ENCODE peak calls at places on chromosomes 13 and 19, in eight cellular contexts. One of them, this sample, is unnamed. For H3K9me3 and H3K4me1, the result is how much of the 10 kb centered on the place peaks cover.

GRCh38 chr19:41354343-41354974 is 737 bp upstream of the TGFB1 start:
- DNase-seq in right lobe of liver: no peak
- DNase-seq in GM23248: no peak
- DNase-seq in upper lobe of right lung: no peak
- DNase-seq in uterus: no peak
- DNase-seq in cardiac muscle cell: no peak
- DNase-seq in hepatocyte: no peak
- DNase-seq in ovary: peak
- DNase-seq in this sample: peak

GRCh38 chr13:43094901-43095300 is 71.5 kb downstream of the DNAJC15 start:
- DNase-seq in right lobe of liver: no peak
- DNase-seq in GM23248: peak
- DNase-seq in upper lobe of right lung: no peak
- DNase-seq in uterus: no peak
- DNase-seq in cardiac muscle cell: no peak
- DNase-seq in hepatocyte: no peak
- DNase-seq in ovary: no peak
- DNase-seq in this sample: no peak

GRCh38 chr19:10913716-10914340 is 14.6 kb downstream of the YIPF2 start:
- DNase-seq in right lobe of liver: no peak
- DNase-seq in GM23248: no peak
- DNase-seq in upper lobe of right lung: no peak
- DNase-seq in uterus: no peak
- DNase-seq in cardiac muscle cell: no peak
- DNase-seq in hepatocyte: no peak
- DNase-seq in ovary: no peak
- DNase-seq in this sample: no peak

GRCh38 chr19:38898788-38899446 is 501 bp downstream of the SIRT2 start:
- DNase-seq in right lobe of liver: no peak
- DNase-seq in GM23248: peak
- DNase-seq in upper lobe of right lung: no peak
- DNase-seq in uterus: peak
- DNase-seq in cardiac muscle cell: peak
- DNase-seq in hepatocyte: no peak
- DNase-seq in ovary: no peak
- DNase-seq in this sample: no peak

GRCh38 chr13:23899555-23899954 is 2.3 kb upstream of the C1QTNF9B start:
- DNase-seq in right lobe of liver: no peak
- DNase-seq in GM23248: peak
- DNase-seq in upper lobe of right lung: no peak
- DNase-seq in uterus: peak
- DNase-seq in cardiac muscle cell: peak
- DNase-seq in hepatocyte: peak
- DNase-seq in ovary: no peak
- DNase-seq in this sample: no peak

GRCh38 chr19:23283925-23284324 is 33.7 kb upstream of the ZNF724 start:
- DNase-seq in right lobe of liver: no peak
- DNase-seq in GM23248: peak
- DNase-seq in upper lobe of right lung: no peak
- DNase-seq in uterus: peak
- DNase-seq in cardiac muscle cell: peak
- DNase-seq in hepatocyte: peak
- DNase-seq in ovary: no peak
- DNase-seq in this sample: no peak

GRCh38 chr13:64723735-64724134 is 2506.4 kb downstream of the PCDH9 start:
- DNase-seq in right lobe of liver: no peak
- DNase-seq in GM23248: peak
- DNase-seq in upper lobe of right lung: no peak
- DNase-seq in uterus: no peak
- DNase-seq in cardiac muscle cell: peak
- DNase-seq in hepatocyte: peak
- DNase-seq in ovary: no peak
- DNase-seq in this sample: no peak

GRCh38 chr13:51523082-51523518 is 61.2 kb upstream of the WDFY2 start:
- DNase-seq in right lobe of liver: peak
- DNase-seq in GM23248: peak
- DNase-seq in upper lobe of right lung: no peak
- DNase-seq in uterus: peak
- DNase-seq in cardiac muscle cell: peak
- DNase-seq in hepatocyte: no peak
- DNase-seq in ovary: no peak
- DNase-seq in this sample: no peak

GRCh38 chr19:10018219-10018618 is 4.9 kb downstream of the RDH8 start:
- DNase-seq in right lobe of liver: no peak
- DNase-seq in GM23248: peak
- DNase-seq in upper lobe of right lung: no peak
- DNase-seq in uterus: no peak
- DNase-seq in cardiac muscle cell: no peak
- DNase-seq in hepatocyte: no peak
- DNase-seq in ovary: no peak
- DNase-seq in this sample: no peak

GRCh38 chr13:101511161-101511560 is 58.7 kb downstream of the ITGBL1 start:
- DNase-seq in right lobe of liver: no peak
- DNase-seq in GM23248: peak
- DNase-seq in upper lobe of right lung: no peak
- DNase-seq in uterus: no peak
- DNase-seq in cardiac muscle cell: no peak
- DNase-seq in hepatocyte: no peak
- DNase-seq in ovary: no peak
- DNase-seq in this sample: no peak

GRCh38 chr19:19171110-19171672 is 1.1 kb upstream of the MEF2B start:
- DNase-seq in right lobe of liver: no peak
- DNase-seq in GM23248: no peak
- DNase-seq in upper lobe of right lung: no peak
- DNase-seq in uterus: no peak
- DNase-seq in cardiac muscle cell: no peak
- DNase-seq in hepatocyte: no peak
- DNase-seq in ovary: no peak
- DNase-seq in this sample: no peak

GRCh38 chr19:7463575-7463974 is 25.3 kb downstream of the PEX11G start:
- DNase-seq in right lobe of liver: no peak
- DNase-seq in GM23248: no peak
- DNase-seq in upper lobe of right lung: no peak
- DNase-seq in uterus: no peak
- DNase-seq in cardiac muscle cell: no peak
- DNase-seq in hepatocyte: no peak
- DNase-seq in ovary: no peak
- DNase-seq in this sample: no peak

GRCh38 chr19:43624933-43625332 is 5.5 kb upstream of the ZNF428 start:
- DNase-seq in right lobe of liver: peak
- DNase-seq in GM23248: peak
- DNase-seq in upper lobe of right lung: peak
- DNase-seq in uterus: no peak
- DNase-seq in cardiac muscle cell: peak
- DNase-seq in hepatocyte: no peak
- DNase-seq in ovary: no peak
- DNase-seq in this sample: peak

GRCh38 chr13:111572956-111573355 is 252.5 kb downstream of the TEX29 start:
- DNase-seq in right lobe of liver: no peak
- DNase-seq in GM23248: no peak
- DNase-seq in upper lobe of right lung: no peak
- DNase-seq in uterus: no peak
- DNase-seq in cardiac muscle cell: no peak
- DNase-seq in hepatocyte: no peak
- DNase-seq in ovary: no peak
- DNase-seq in this sample: no peak
- H3K9me3 ChIP-seq in right lobe of liver: under half
- H3K9me3 ChIP-seq in GM23248: under half
- H3K9me3 ChIP-seq in upper lobe of right lung: under half
- H3K9me3 ChIP-seq in uterus: under half
- H3K9me3 ChIP-seq in cardiac muscle cell: under half
- H3K9me3 ChIP-seq in hepatocyte: under half
- H3K9me3 ChIP-seq in ovary: under half
- H3K9me3 ChIP-seq in this sample: under half

DNA sequence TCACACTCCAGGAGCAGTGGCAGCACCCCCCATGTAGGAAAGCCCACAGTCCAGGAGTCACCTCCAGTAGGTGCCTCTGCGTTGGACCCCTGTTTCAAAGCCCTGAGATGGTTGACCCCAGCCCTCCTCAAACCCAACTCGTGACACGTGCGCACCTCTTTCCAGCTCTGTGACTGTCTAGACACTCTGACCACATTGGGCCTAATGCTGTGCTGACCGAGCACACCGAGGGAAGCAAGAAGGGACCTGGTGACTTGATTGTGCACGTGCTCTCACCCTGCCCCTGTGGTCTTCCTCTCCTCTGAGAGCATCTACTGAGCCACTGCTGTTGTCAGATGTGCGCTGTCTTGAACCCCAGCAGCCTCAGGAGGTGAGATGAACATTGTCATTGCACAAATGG is 22.9 kb upstream of the SLC35E1 start:
- DNase-seq in right lobe of liver: no peak
- DNase-seq in GM23248: no peak
- DNase-seq in upper lobe of right lung: no peak
- DNase-seq in uterus: no peak
- DNase-seq in cardiac muscle cell: no peak
- DNase-seq in hepatocyte: no peak
- DNase-seq in ovary: no peak
- DNase-seq in this sample: peak
- H3K4me1 ChIP-seq in right lobe of liver: under half
- H3K4me1 ChIP-seq in GM23248: under half
- H3K4me1 ChIP-seq in upper lobe of right lung: under half
- H3K4me1 ChIP-seq in uterus: under half
- H3K4me1 ChIP-seq in cardiac muscle cell: under half
- H3K4me1 ChIP-seq in hepatocyte: under half
- H3K4me1 ChIP-seq in ovary: under half
- H3K4me1 ChIP-seq in this sample: under half

GRCh38 chr19:1411255-1412191 is 4.1 kb downstream of the DAZAP1 start:
- DNase-seq in right lobe of liver: no peak
- DNase-seq in GM23248: peak
- DNase-seq in upper lobe of right lung: no peak
- DNase-seq in uterus: no peak
- DNase-seq in cardiac muscle cell: peak
- DNase-seq in hepatocyte: no peak
- DNase-seq in ovary: no peak
- DNase-seq in this sample: peak

GRCh38 chr19:1409204-1410005 is 2.0 kb downstream of the DAZAP1 start:
- DNase-seq in right lobe of liver: peak
- DNase-seq in GM23248: peak
- DNase-seq in upper lobe of right lung: peak
- DNase-seq in uterus: no peak
- DNase-seq in cardiac muscle cell: no peak
- DNase-seq in hepatocyte: no peak
- DNase-seq in ovary: no peak
- DNase-seq in this sample: peak

GRCh38 chr19:1408300-1409203 is 1.2 kb downstream of the DAZAP1 start:
- DNase-seq in right lobe of liver: peak
- DNase-seq in GM23248: peak
- DNase-seq in upper lobe of right lung: peak
- DNase-seq in uterus: no peak
- DNase-seq in cardiac muscle cell: peak
- DNase-seq in hepatocyte: peak
- DNase-seq in ovary: peak
- DNase-seq in this sample: peak

GRCh38 chr19:1410789-1411188 is 3.4 kb downstream of the DAZAP1 start:
- DNase-seq in right lobe of liver: no peak
- DNase-seq in GM23248: no peak
- DNase-seq in upper lobe of right lung: no peak
- DNase-seq in uterus: no peak
- DNase-seq in cardiac muscle cell: no peak
- DNase-seq in hepatocyte: no peak
- DNase-seq in ovary: no peak
- DNase-seq in this sample: peak

DNA sequence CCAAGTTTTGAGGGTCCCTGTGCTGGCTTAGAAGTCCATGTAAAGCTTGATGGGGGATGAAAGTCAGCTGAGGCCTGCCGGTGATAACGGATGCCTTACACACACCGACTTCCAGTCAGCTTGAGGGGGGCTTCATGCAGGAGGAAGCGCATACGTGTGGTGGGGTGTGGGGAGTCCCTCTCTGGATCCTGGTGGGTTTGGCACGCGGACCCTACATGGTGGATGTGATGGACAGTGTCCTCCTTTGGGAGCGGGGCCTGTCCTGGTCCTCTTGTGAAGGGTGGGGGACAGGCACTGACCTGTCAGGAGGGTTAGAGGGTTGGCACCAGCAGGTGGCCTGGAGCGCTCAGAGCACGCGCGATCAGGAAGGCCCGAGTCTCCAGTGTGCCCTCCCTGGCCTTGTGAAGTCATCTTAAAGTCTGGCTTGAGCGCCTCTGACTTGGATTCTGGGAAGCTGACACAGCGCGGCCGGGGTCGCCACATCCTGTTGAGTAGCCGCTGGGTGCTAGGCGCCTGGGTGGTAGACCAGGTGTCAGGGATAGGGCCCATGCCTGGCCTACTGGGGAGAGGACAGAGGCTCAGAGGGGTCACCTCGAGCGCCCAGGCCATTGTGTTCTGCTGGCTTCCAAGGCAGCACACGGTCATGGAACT is 2.9 kb downstream of the DAZAP1 start:
- DNase-seq in right lobe of liver: no peak
- DNase-seq in GM23248: peak
- DNase-seq in upper lobe of right lung: no peak
- DNase-seq in uterus: no peak
- DNase-seq in cardiac muscle cell: peak
- DNase-seq in hepatocyte: no peak
- DNase-seq in ovary: no peak
- DNase-seq in this sample: no peak
- H3K27ac ChIP-seq in right lobe of liver: no peak
- H3K27ac ChIP-seq in GM23248: peak
- H3K27ac ChIP-seq in upper lobe of right lung: peak
- H3K27ac ChIP-seq in uterus: peak
- H3K27ac ChIP-seq in cardiac muscle cell: no peak
- H3K27ac ChIP-seq in hepatocyte: no peak
- H3K27ac ChIP-seq in ovary: no peak
- H3K27ac ChIP-seq in this sample: no peak

GRCh38 chr19:46551175-46551574 is 50.0 kb upstream of the CALM3 start:
- DNase-seq in right lobe of liver: no peak
- DNase-seq in GM23248: no peak
- DNase-seq in upper lobe of right lung: no peak
- DNase-seq in uterus: no peak
- DNase-seq in cardiac muscle cell: no peak
- DNase-seq in hepatocyte: no peak
- DNase-seq in ovary: no peak
- DNase-seq in this sample: no peak

GRCh38 chr19:46546194-46546896 is 50.7 kb upstream of the PNMA8B start:
- DNase-seq in right lobe of liver: peak
- DNase-seq in GM23248: peak
- DNase-seq in upper lobe of right lung: peak
- DNase-seq in uterus: no peak
- DNase-seq in cardiac muscle cell: no peak
- DNase-seq in hepatocyte: peak
- DNase-seq in ovary: no peak
- DNase-seq in this sample: peak

GRCh38 chr19:46555684-46556083 is 45.4 kb upstream of the CALM3 start:
- DNase-seq in right lobe of liver: no peak
- DNase-seq in GM23248: no peak
- DNase-seq in upper lobe of right lung: no peak
- DNase-seq in uterus: no peak
- DNase-seq in cardiac muscle cell: no peak
- DNase-seq in hepatocyte: no peak
- DNase-seq in ovary: no peak
- DNase-seq in this sample: no peak

DNA sequence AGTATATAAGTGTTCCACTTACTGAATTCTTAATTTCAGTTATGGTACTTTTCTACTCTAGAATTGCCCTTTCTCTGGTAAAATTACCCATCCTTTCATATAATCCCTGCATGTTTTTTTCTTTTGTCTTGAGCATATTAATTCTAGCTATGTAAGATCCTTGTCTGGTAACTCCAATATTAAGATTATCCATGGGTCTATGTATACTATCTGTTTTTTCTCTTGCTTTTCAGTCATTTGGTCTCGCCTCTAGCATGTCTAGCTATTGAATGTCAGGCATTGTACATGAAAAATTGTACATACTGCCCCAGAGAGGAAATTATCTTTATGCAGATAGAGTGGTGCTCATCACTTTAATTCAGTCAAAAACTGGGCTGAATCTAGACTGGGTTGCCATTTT is 50.4 kb upstream of the CALM3 start:
- DNase-seq in right lobe of liver: no peak
- DNase-seq in GM23248: no peak
- DNase-seq in upper lobe of right lung: no peak
- DNase-seq in uterus: no peak
- DNase-seq in cardiac muscle cell: no peak
- DNase-seq in hepatocyte: no peak
- DNase-seq in ovary: no peak
- DNase-seq in this sample: no peak
- H3K9me3 ChIP-seq in right lobe of liver: under half
- H3K9me3 ChIP-seq in GM23248: under half
- H3K9me3 ChIP-seq in upper lobe of right lung: under half
- H3K9me3 ChIP-seq in uterus: under half
- H3K9me3 ChIP-seq in cardiac muscle cell: under half
- H3K9me3 ChIP-seq in hepatocyte: under half
- H3K9me3 ChIP-seq in ovary: under half
- H3K9me3 ChIP-seq in this sample: under half

This sample was measured in left lung.